ENCODE peak calls at places on chromosome 3, in six cellular contexts. Z is colonic mucosa, A is Peyer's patch, Y is MM.1S, K is psoas muscle, D is ovary. J is an unnamed sample.

GRCh38 chr3:55567121-55567520 is 80.0 kb upstream of the WNT5A start:
- DNase-seq in Z (no peak), A (no peak), Y (no peak), K (no peak), D (no peak), J (no peak)

GRCh38 chr3:101381809-101382208 is 61.4 kb upstream of the IMPG2 start:
- DNase-seq in Z (no peak), A (no peak), Y (peak), K (no peak), D (no peak), J (no peak)

GRCh38 chr3:72606005-72606800 is 242.0 kb downstream of the SHQ1 start:
- DNase-seq in Z (no peak), A (no peak), Y (no peak), K (no peak), D (no peak), J (no peak)

GRCh38 chr3:30256474-30256873 is 349.9 kb upstream of the TGFBR2 start:
- DNase-seq in Z (no peak), A (no peak), Y (no peak), K (no peak), D (no peak), J (no peak)

GRCh38 chr3:175383366-175383765 is 524.2 kb downstream of the NAALADL2 start:
- DNase-seq in Z (no peak), A (no peak), Y (no peak), K (no peak), D (no peak), J (no peak)

GRCh38 chr3:169710619-169711018 is 47.1 kb upstream of the MECOM start:
- DNase-seq in Z (no peak), A (no peak), Y (no peak), K (no peak), D (no peak), J (no peak)

GRCh38 chr3:28667646-28668376 is 319.2 kb upstream of the AZI2 start:
- DNase-seq in Z (peak), A (peak), Y (peak), K (peak), D (peak), J (no peak)

GRCh38 chr3:46656778-46657556 is 36.5 kb downstream of the ALS2CL start:
- DNase-seq in Z (peak), A (no peak), Y (no peak), K (no peak), D (no peak), J (no peak)

GRCh38 chr3:73580343-73580742 is 44.4 kb downstream of the PDZRN3 start:
- DNase-seq in Z (no peak), A (no peak), Y (no peak), K (no peak), D (no peak), J (no peak)

GRCh38 chr3:195240171-195240701 is 30.7 kb downstream of the XXYLT1 start:
- DNase-seq in Z (peak), A (peak), Y (no peak), K (peak), D (peak), J (peak)

GRCh38 chr3:37680393-37680792 is 181.3 kb upstream of the CTDSPL start:
- DNase-seq in Z (no peak), A (no peak), Y (no peak), K (no peak), D (no peak), J (no peak)

GRCh38 chr3:128620268-128620691 is 30.3 kb downstream of the RPN1 start:
- DNase-seq in Z (no peak), A (no peak), Y (no peak), K (no peak), D (no peak), J (no peak)

GRCh38 chr3:67526246-67526645 is 128.2 kb downstream of the SUCLG2 start:
- DNase-seq in Z (no peak), A (no peak), Y (no peak), K (no peak), D (no peak), J (no peak)

GRCh38 chr3:34938784-34939183 is 700.5 kb upstream of the ARPP21 start:
- DNase-seq in Z (no peak), A (no peak), Y (no peak), K (no peak), D (no peak), J (no peak)

GRCh38 chr3:135034291-135034768 is 239.3 kb downstream of the EPHB1 start:
- DNase-seq in Z (no peak), A (no peak), Y (peak), K (no peak), D (no peak), J (no peak)

GRCh38 chr3:42438193-42438592 is 27.8 kb upstream of the LYZL4 start:
- DNase-seq in Z (no peak), A (no peak), Y (no peak), K (no peak), D (no peak), J (no peak)

GRCh38 chr3:64295594-64295993 is 70.3 kb upstream of the PRICKLE2 start:
- DNase-seq in Z (no peak), A (no peak), Y (no peak), K (no peak), D (no peak), J (no peak)

GRCh38 chr3:42351221-42351620 is 59.2 kb downstream of the LYZL4 start:
- DNase-seq in Z (no peak), A (no peak), Y (no peak), K (no peak), D (no peak), J (no peak)

GRCh38 chr3:179234244-179234643 is 16.7 kb downstream of the KCNMB3 start:
- DNase-seq in Z (no peak), A (no peak), Y (no peak), K (no peak), D (no peak), J (no peak)

GRCh38 chr3:28476194-28476593 is 127.6 kb upstream of the AZI2 start:
- DNase-seq in Z (no peak), A (no peak), Y (peak), K (no peak), D (no peak), J (no peak)

GRCh38 chr3:38120690-38121450 is 16.1 kb downstream of the ACAA1 start:
- DNase-seq in Z (no peak), A (peak), Y (no peak), K (no peak), D (no peak), J (no peak)

GRCh38 chr3:140216249-140216648 is 281.3 kb downstream of the CLSTN2 start:
- DNase-seq in Z (no peak), A (no peak), Y (no peak), K (no peak), D (no peak), J (no peak)

GRCh38 chr3:41350441-41350840 is 151.1 kb downstream of the CTNNB1 start:
- DNase-seq in Z (no peak), A (no peak), Y (no peak), K (no peak), D (no peak), J (no peak)

GRCh38 chr3:42655331-42655888 is 1.9 kb downstream of the ZBTB47 start:
- DNase-seq in Z (no peak), A (no peak), Y (no peak), K (peak), D (peak), J (no peak)

GRCh38 chr3:153290278-153291015 is 128.4 kb downstream of the RAP2B start:
- DNase-seq in Z (no peak), A (no peak), Y (peak), K (no peak), D (no peak), J (no peak)

GRCh38 chr3:151382671-151383070 is 1.9 kb downstream of the P2RY12 start:
- DNase-seq in Z (peak), A (no peak), Y (no peak), K (no peak), D (no peak), J (no peak)

GRCh38 chr3:30310251-30310954 is 296.0 kb upstream of the TGFBR2 start:
- DNase-seq in Z (no peak), A (no peak), Y (no peak), K (no peak), D (no peak), J (no peak)

GRCh38 chr3:5006755-5007202 is 27.5 kb downstream of the BHLHE40 start:
- DNase-seq in Z (no peak), A (peak), Y (no peak), K (no peak), D (no peak), J (no peak)

GRCh38 chr3:136626448-136626847 is 125.7 kb downstream of the STAG1 start:
- DNase-seq in Z (no peak), A (no peak), Y (no peak), K (no peak), D (no peak), J (no peak)

GRCh38 chr3:114406286-114406685 is 112.5 kb downstream of the TIGIT start:
- DNase-seq in Z (no peak), A (no peak), Y (no peak), K (no peak), D (no peak), J (no peak)

GRCh38 chr3:45226206-45226915 is at the start of gene TMEM158:
- DNase-seq in Z (peak), A (peak), Y (peak), K (peak), D (peak), J (peak)

GRCh38 chr3:114466251-114466650 is 172.4 kb downstream of the TIGIT start:
- DNase-seq in Z (no peak), A (no peak), Y (no peak), K (no peak), D (no peak), J (no peak)

GRCh38 chr3:50662408-50662807 is 12.3 kb upstream of the DOCK3 start:
- DNase-seq in Z (no peak), A (peak), Y (no peak), K (peak), D (no peak), J (no peak)

GRCh38 chr3:182294256-182294655 is 499.0 kb upstream of the ATP11B start:
- DNase-seq in Z (no peak), A (no peak), Y (no peak), K (no peak), D (no peak), J (no peak)

GRCh38 chr3:99999541-99999940 is 114.8 kb downstream of the FILIP1L start:
- DNase-seq in Z (no peak), A (no peak), Y (no peak), K (no peak), D (no peak), J (no peak)

GRCh38 chr3:30611613-30612421 is 5.4 kb downstream of the TGFBR2 start:
- DNase-seq in Z (no peak), A (no peak), Y (no peak), K (no peak), D (no peak), J (no peak)

GRCh38 chr3:153896197-153896596 is 225.0 kb upstream of the ARHGEF26 start:
- DNase-seq in Z (no peak), A (no peak), Y (no peak), K (no peak), D (no peak), J (no peak)

GRCh38 chr3:160474416-160474838 is 24.8 kb upstream of the TRIM59 start:
- DNase-seq in Z (no peak), A (no peak), Y (no peak), K (no peak), D (no peak), J (no peak)

GRCh38 chr3:88188436-88188835 is 38.7 kb downstream of the C3orf38 start:
- DNase-seq in Z (no peak), A (no peak), Y (no peak), K (peak), D (no peak), J (no peak)

DNA sequence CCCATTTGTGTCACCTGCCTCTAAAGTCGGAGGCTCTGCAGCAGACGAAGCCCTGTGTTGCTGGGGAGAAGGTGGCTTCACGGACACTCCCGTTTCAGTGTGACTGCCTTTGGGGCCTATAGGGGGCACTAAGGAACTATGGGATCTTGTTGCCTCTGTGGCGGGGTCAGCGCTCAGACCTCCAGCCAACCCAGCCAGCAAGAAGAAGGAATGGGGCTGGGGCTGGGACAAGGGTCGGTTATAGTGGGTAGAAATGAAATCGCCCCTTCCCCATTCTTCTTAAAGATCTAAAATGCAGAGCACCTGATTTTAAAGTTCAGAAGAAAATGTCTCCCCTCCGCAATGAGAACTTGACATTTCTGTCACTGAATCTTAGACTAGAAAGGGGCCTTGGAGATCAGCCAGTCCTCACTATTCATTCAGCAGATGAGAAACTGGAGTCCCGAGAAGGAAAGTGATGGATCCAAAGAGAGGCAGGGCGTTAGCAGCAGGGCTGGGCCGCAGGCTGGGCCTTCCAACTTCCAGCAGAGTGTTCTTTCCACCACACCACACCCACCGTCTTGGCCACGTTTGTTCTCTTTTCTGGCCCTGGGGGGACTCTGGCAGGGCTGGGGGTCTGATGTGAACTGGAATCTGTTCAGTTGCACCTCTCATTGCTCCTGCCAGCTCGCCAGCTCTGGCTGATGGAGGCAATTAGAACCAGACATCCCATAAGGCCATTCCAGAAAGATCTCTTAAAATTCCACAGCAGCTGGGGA is 195.4 kb downstream of the OPA1 start:
- DNase-seq in Z (peak), A (peak), Y (peak), K (peak), D (peak), J (peak)
- TF ChIP-seq CTCF in Z (peak), A (peak), Y (peak), K (peak), D (peak), J (peak)

GRCh38 chr3:112647122-112647521 is 6.2 kb upstream of the CCDC80 start:
- DNase-seq in Z (no peak), A (no peak), Y (no peak), K (no peak), D (no peak), J (no peak)
- H3K27ac ChIP-seq in Z (no peak), A (no peak), Y (no peak), K (no peak), D (no peak), J (no peak)

DNA sequence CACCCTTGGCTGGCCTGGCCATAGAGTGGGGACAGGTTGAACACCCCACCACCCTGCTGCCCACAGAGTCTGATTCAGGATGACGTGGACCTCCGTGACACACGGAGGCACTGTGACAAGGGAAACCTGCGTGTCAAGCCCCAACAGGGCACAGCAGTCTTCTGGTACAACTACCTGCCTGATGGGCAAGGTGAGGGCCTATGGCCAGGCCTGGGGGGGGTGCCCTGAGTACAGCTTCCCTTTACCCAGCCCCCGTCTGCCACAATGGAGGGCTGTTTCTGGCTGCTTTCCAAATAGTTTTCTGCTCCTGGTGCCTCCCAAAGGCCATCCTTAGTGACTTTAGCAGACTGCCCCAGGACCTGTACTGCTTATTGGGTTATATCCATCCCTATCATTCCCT is 1.2 kb upstream of the WDR6 start:
- DNase-seq in Z (no peak), A (no peak), Y (no peak), K (no peak), D (no peak), J (no peak)
- H3K4me3 ChIP-seq in Z (no peak), A (peak), Y (peak), K (peak), D (no peak), J (no peak)

DNA sequence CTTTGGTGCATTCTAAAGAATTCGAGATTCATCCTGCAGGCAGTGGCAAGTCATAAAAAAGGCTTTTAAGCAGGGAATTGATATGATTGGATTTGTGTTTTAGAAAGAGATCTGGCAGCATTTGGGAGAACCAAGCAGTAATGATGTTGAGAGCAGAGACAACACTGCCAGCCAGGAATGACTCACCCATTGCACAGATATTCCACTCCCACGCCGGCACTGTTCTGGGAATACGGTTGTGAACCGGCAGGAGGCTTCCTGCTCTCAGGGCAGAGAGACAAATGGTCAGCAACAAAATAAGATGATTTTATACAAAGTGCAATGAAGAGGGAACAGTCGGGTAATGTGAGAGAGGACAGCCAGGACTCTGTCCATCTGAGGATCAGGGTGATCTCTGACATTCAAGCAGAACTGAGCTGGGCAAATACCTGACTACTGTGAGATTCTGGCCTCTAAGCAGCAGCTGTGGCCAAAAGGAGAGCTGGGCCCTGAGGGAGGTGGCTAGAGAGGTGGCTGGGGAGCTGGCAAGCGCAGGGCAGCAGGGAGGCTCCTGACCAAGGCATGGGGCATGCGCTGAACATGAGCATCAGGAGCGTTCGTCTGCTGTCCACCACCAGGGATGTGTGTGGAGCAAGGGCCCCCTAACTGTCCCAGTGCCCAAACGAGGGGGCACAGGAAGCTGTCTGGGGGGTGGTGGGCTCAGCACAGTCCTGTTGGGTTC is 56.1 kb upstream of the PLXNA1 start:
- DNase-seq in Z (no peak), A (peak), Y (no peak), K (peak), D (peak), J (peak)
- TF ChIP-seq CTCF in Z (no peak), A (no peak), Y (no peak), K (no peak), D (no peak), J (no peak)

GRCh38 chr3:13047296-13048165 is 25.7 kb downstream of the IQSEC1 start:
- DNase-seq in Z (no peak), A (no peak), Y (no peak), K (no peak), D (no peak), J (no peak)
- H3K27ac ChIP-seq in Z (no peak), A (no peak), Y (no peak), K (no peak), D (no peak), J (no peak)

DNA sequence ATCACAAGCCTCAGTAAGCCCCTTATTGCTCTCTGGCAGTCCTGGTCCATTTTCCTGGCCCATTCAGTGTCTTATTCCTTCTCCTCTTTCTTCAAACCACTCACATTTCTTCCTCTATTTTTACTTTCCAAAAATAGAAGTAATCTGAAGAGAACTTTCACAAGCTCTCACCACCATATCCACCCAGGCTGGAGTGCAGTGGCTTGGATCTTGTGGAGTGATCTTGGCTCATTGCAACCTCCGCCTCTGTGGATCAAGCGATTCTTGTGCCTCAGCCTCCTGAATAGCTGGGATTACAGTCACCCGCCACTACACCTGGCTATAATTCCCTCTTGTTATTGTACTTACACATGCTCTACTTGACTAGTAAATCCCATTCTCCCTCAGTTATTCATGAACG is 16.8 kb downstream of the ARMC8 start:
- DNase-seq in Z (no peak), A (no peak), Y (no peak), K (no peak), D (no peak), J (no peak)
- H3K4me3 ChIP-seq in Z (no peak), A (no peak), Y (no peak), K (no peak), D (no peak), J (no peak)

DNA sequence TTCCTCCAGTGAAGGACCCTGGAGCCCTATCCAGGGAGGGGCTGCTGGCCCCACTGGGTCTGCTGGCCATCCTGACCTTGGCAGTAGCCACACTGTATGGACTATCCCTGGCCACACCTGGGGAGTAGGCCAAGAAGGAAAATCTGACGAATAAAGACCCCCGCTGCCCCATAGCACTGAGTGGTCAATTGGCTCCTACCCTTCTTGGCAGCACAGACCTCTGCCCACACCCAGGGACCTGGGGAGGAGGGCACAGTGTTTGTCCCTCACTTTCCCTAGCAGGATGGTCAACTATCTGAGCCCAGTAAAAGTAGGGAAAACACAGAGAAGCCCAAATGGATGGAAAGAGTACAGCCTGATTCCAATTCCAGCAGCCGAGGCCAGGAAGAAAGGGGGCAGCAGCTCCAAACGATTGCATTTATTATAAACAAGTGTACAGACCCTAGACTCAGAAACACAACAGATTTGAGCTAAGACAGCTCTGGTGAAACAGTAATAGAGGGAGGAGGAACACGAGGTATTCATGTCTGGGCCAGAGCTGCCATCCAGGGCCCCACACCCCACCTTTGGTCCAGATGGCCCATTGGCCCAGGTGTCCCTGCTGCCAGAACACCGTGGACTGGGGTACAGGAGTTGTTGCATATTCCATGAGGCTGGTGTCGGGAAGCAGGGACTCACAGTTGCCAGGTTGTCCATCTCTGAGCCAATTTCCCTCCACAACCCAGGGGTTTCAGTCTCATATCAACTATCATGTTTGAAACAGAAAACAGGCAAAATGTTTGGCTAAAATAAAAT is 21.1 kb downstream of the ATRIP start:
- DNase-seq in Z (no peak), A (no peak), Y (no peak), K (no peak), D (no peak), J (no peak)
- TF ChIP-seq CTCF in Z (no peak), A (no peak), Y (no peak), K (no peak), D (no peak), J (no peak)

J was measured in dorsolateral prefrontal cortex.